ENCODE peak calls at places on chromosomes 4 and X, in nine cellular contexts. Q is HCT116; G is effector memory CD4-positive, alpha-beta T cell; V is A549; M is Panc1; H is SJSA1; J is small intestine; S is heart left ventricle; R is OCI-LY7. T is an unnamed sample.

GRCh38 chr4:147423229-147423628 is 57.7 kb upstream of the EDNRA start:
- DNase-seq in R (no peak), J (no peak), H (no peak), S (no peak), V (no peak), G (no peak), M (no peak), Q (no peak), T (no peak)

GRCh38 chr4:85715996-85716737 is 241.2 kb downstream of the ARHGAP24 start:
- DNase-seq in M (no peak), Q (no peak), H (no peak), S (no peak), J (peak; percentile 67), R (no peak), V (no peak), G (no peak), T (no peak)

GRCh38 chr4:99947190-99947578 is 766 bp upstream of the DNAJB14 start:
- DNase-seq in V (no peak), R (no peak), S (no peak), Q (no peak), G (no peak), J (no peak), H (no peak), M (no peak), T (no peak)

GRCh38 chr4:98491862-98492554 is 166.4 kb downstream of the TSPAN5 start:
- DNase-seq in M (no peak), V (no peak), S (no peak), J (no peak), G (no peak), Q (no peak), R (no peak), H (peak; percentile 29), T (no peak)

GRCh38 chrX:57821703-57822375 is 88.4 kb downstream of the ZXDA start:
- DNase-seq in J (peak; percentile 35), R (peak; percentile 65), V (peak; percentile 15), M (no peak), H (peak; percentile 30), G (peak; percentile 27), S (no peak), Q (peak; percentile 48), T (peak; percentile 7)

GRCh38 chrX:119155416-119156035 is 27.9 kb upstream of the KIAA1210 start:
- DNase-seq in M (no peak), H (no peak), Q (no peak), R (no peak), V (peak; percentile 18), G (no peak), S (no peak), J (peak; percentile 23), T (no peak)

GRCh38 chr4:85147481-85148076 is 181.1 kb upstream of the WDFY3 start:
- DNase-seq in M (peak; percentile 39), Q (peak; percentile 69), V (peak; percentile 13), R (peak; percentile 61), J (peak; percentile 68), G (no peak), S (peak; percentile 58), H (peak; percentile 35), T (no peak)

GRCh38 chr4:8254076-8254475 is 15.5 kb upstream of the HTRA3 start:
- DNase-seq in R (no peak), H (no peak), J (no peak), S (no peak), G (no peak), Q (no peak), V (no peak), M (no peak), T (no peak)

GRCh38 chr4:71184195-71184781 is 154.5 kb upstream of the SLC4A4 start:
- DNase-seq in M (peak; percentile 15), G (no peak), S (no peak), Q (peak; percentile 63), R (peak; percentile 68), H (no peak), J (peak; percentile 86), V (peak; percentile 35), T (peak; percentile 40)

GRCh38 chrX:145817299-145817665 is 347 bp upstream of the SLITRK2 start:
- DNase-seq in G (no peak), S (peak; percentile 42), H (no peak), J (no peak), Q (no peak), M (no peak), R (no peak), V (no peak), T (peak; percentile 50)

GRCh38 chrX:33218819-33219218 is 7.5 kb upstream of the DMD start:
- DNase-seq in S (no peak), J (no peak), H (no peak), M (no peak), R (no peak), V (no peak), Q (no peak), G (no peak), T (no peak)

GRCh38 chr4:6721121-6721520 is 5.1 kb downstream of the BLOC1S4 start:
- DNase-seq in J (no peak), S (no peak), M (no peak), R (no peak), V (no peak), H (no peak), G (no peak), Q (no peak), T (no peak)

GRCh38 chr4:116866116-116866515 is 219.3 kb downstream of the TRAM1L1 start:
- DNase-seq in G (no peak), R (no peak), Q (no peak), V (no peak), J (no peak), M (no peak), H (no peak), S (no peak), T (no peak)

GRCh38 chrX:130085551-130085986 is 24.7 kb downstream of the ELF4 start:
- DNase-seq in S (no peak), Q (no peak), M (no peak), G (no peak), H (no peak), R (peak; percentile 19), V (no peak), J (no peak), T (no peak)

GRCh38 chrX:136168929-136169735 is 21.8 kb downstream of the FHL1 start:
- DNase-seq in S (peak; percentile 63), M (no peak), H (peak; percentile 92), V (no peak), Q (no peak), G (no peak), J (peak; percentile 14), R (no peak), T (no peak)

GRCh38 chr4:175656615-175657014 is 155.4 kb downstream of the GPM6A start:
- DNase-seq in G (no peak), H (no peak), J (no peak), R (no peak), Q (no peak), V (no peak), M (no peak), S (no peak), T (no peak)

DNA sequence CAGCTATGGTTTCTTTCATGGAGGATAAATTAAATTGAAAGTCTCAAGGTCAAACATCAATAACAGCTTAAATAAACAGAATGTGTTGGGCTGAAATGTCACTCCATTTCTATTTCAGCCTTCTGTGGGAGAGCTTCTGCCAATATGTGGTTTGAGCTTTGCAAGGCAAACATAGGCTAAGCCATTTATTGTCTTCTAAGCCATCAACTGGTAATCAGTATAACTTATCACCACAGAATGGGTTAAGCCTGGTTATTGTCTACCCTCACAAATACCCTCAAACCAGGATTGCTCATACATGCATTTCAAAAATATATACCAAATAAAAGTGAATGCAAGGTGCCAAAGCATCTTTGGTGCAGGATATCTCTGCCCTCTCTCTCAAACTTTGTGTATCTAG is 52.7 kb downstream of the GABRB1 start:
- DNase-seq in V (no peak), M (no peak), Q (no peak), J (no peak), H (no peak), S (no peak), G (no peak), R (no peak), T (no peak)
- H3K27ac ChIP-seq in V (no peak overlapping the region), M (no peak overlapping the region), Q (no peak overlapping the region), J (no peak overlapping the region), H (no peak overlapping the region), S (no peak overlapping the region), G (no peak overlapping the region), R (no peak overlapping the region), T (no peak overlapping the region)

DNA sequence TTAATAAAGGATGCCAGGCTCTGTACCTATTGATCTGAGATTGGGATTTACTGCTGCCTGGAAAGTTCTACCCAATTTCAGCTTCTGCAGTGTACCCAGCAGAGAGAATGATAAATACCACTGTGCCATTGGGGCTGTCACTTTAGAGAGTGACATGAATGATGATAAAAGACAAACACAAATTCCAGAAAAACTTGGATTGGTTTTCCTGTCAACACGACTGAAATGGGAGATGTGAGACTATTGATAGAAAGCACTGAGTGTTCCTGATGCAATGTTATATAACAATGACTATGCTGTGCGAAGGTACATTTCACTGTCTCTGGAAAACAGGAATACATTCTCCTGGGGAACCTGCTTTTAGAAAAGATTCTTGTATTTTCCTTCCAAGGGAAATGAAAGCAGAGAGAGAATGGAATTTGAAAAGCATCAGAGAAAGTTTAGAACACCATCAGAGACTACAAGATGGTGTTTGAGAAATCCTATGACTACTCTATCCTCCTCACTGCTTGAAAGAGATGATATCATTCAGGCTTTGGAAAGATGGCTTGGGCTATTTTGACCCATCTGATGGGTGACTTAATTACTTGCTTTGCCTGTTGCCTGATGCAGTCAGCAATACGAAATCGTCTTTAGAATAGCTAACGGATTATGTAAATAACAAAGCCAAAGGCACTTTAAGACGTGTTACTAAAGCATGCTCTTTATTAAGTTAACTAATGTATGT is 49.7 kb downstream of the MID1IP1 start:
- DNase-seq in S (no peak), M (no peak), Q (no peak), H (no peak), J (no peak), V (no peak), R (no peak), G (no peak), T (no peak)
- H3K27ac ChIP-seq in S (no peak overlapping the region), M (no peak overlapping the region), Q (no peak overlapping the region), H (no peak overlapping the region), J (no peak overlapping the region), V (no peak overlapping the region), R (no peak overlapping the region), G (no peak overlapping the region), T (no peak overlapping the region)

DNA sequence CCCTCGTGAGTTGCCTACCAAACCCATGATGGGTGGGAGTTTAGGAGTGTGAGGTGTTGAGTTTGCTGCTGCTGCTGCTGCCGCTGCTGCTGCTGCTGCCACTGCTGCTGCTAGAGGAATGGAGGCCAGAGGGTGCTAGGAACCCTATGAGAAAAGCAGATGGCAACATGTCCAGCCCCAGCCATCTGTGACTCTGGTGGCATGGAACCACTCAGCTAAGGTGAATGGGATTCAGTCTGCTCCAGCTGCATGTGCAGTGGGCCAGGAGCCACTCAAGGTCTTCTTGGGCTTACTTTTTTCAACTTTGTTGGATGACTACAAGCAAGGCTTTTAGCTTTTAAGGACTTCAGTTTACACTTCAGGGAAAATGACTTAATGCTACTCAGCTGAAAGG is 103.8 kb downstream of the RTL5 start:
- DNase-seq in M (no peak), Q (no peak), J (no peak), V (no peak), R (no peak), H (no peak), S (no peak), G (no peak), T (no peak)
- H3K27ac ChIP-seq in M (no peak overlapping the region), Q (no peak overlapping the region), J (no peak overlapping the region), V (no peak overlapping the region), R (no peak overlapping the region), H (no peak overlapping the region), S (no peak overlapping the region), G (no peak overlapping the region), T (no peak overlapping the region)

DNA sequence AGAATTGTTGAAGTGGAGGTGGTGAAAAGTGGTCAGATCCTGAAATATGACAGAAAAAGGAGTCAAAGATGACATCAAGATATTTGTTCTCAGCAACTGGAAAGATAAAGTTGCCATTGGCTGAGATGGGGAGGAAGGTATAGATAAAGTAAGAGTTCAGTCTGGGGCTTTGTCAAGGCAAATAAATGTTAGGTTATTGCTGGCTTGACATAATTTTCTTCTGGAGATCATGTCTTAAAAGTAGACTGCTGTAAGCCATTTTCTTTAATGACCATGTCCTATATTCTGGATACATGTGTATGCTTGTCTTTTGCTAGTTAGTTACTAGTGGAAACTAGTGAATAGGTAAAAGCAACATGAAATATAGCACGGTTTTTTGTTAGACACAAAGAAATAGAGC is 5.6 kb downstream of the USP53 start:
- DNase-seq in V (no peak), S (no peak), M (no peak), J (no peak), Q (no peak), G (no peak), H (no peak), R (no peak), T (no peak)
- H3K27ac ChIP-seq in V (no peak overlapping the region), S (no peak overlapping the region), M (no peak overlapping the region), J (no peak overlapping the region), Q (no peak overlapping the region), G (no peak overlapping the region), H (no peak overlapping the region), R (no peak overlapping the region), T (no peak overlapping the region)

T was measured in pancreas.